ENCODE peak calls at places on chromosomes 4 and X, in six cellular contexts. E, Q, L, X, K and W are unnamed samples.

GRCh38 chr4:25769251-25769650 is 93.5 kb downstream of the SEL1L3 start:
- DNase-seq in X (no peak), Q (no peak), L (no peak), E (peak), K (peak), W (no peak)

GRCh38 chr4:57442834-57443291 is 332.7 kb upstream of the IGFBP7 start:
- DNase-seq in Q (peak), L (no peak), K (peak), X (no peak), E (peak), W (no peak)

GRCh38 chr4:2451821-2452785 is 16.8 kb upstream of the RNF4 start:
- DNase-seq in L (no peak), X (no peak), E (no peak), Q (no peak), K (no peak), W (peak)

GRCh38 chrX:9324676-9325075 is 140.2 kb upstream of the TBL1X start:
- DNase-seq in X (no peak), Q (no peak), E (no peak), L (no peak), K (no peak), W (no peak)

GRCh38 chrX:121571333-121571732 is 523.9 kb downstream of the GLUD2 start:
- DNase-seq in X (no peak), K (peak), Q (no peak), L (no peak), E (no peak), W (no peak)

GRCh38 chr4:4791299-4791798 is 68.1 kb upstream of the MSX1 start:
- DNase-seq in X (no peak), Q (no peak), E (no peak), L (no peak), K (no peak), W (no peak)

GRCh38 chrX:121308276-121308805 is 260.9 kb downstream of the GLUD2 start:
- DNase-seq in L (no peak), E (peak), X (peak), K (peak), Q (peak), W (no peak)

GRCh38 chr4:2007804-2008670 is 737 bp downstream of the NELFA start:
- DNase-seq in L (no peak), E (no peak), Q (no peak), K (peak), X (no peak), W (no peak)

GRCh38 chrX:2640436-2641150 is 50.5 kb upstream of the CD99 start:
- DNase-seq in E (no peak), Q (no peak), K (no peak), X (no peak), L (no peak), W (no peak)

GRCh38 chrX:136646602-136647239 is 1.2 kb upstream of the CD40LG start:
- DNase-seq in E (no peak), Q (no peak), K (no peak), X (no peak), L (no peak), W (no peak)

GRCh38 chrX:140712413-140713173 is 3.0 kb downstream of the LINC00632 start:
- DNase-seq in E (peak), L (peak), Q (no peak), X (peak), K (peak), W (peak)

GRCh38 chr4:2462218-2462991 is 6.5 kb upstream of the RNF4 start:
- DNase-seq in X (peak), K (peak), E (peak), L (no peak), Q (peak), W (peak)

GRCh38 chr4:1721666-1722550 is 587 bp downstream of the TACC3 start:
- DNase-seq in E (no peak), X (no peak), L (no peak), Q (no peak), K (no peak), W (no peak)

GRCh38 chr4:40253906-40254305 is 57.1 kb downstream of the RHOH start:
- DNase-seq in Q (no peak), E (no peak), K (no peak), X (no peak), L (no peak), W (no peak)

GRCh38 chr4:185210102-185210981 is 944 bp downstream of the SNX25 start:
- DNase-seq in X (peak), E (peak), Q (peak), L (no peak), K (peak), W (no peak)

GRCh38 chr4:109877400-109877799 is 29.5 kb downstream of the LRIT3 start:
- DNase-seq in X (peak), Q (no peak), K (no peak), L (no peak), E (no peak), W (no peak)

GRCh38 chrX:73944582-73944947 is 359.4 kb upstream of the ZCCHC13 start:
- DNase-seq in K (peak), Q (no peak), X (no peak), E (no peak), L (no peak), W (no peak)

GRCh38 chrX:23631136-23631535 is 36.2 kb upstream of the PRDX4 start:
- DNase-seq in L (no peak), K (no peak), X (no peak), E (no peak), Q (no peak), W (no peak)

GRCh38 chrX:16786139-16786790 is at the start of gene TXLNG:
- DNase-seq in X (peak), K (peak), Q (peak), L (peak), E (peak), W (peak)

GRCh38 chrX:46319750-46320149 is 225.5 kb downstream of the ZNF674 start:
- DNase-seq in L (no peak), K (no peak), X (no peak), Q (no peak), E (no peak), W (no peak)

GRCh38 chrX:41827886-41828285 is 95.5 kb downstream of the CASK start:
- DNase-seq in E (no peak), L (no peak), Q (no peak), K (peak), X (no peak), W (no peak)

GRCh38 chr4:138310498-138310897 is 68.3 kb upstream of the SLC7A11 start:
- DNase-seq in K (no peak), X (no peak), L (no peak), E (no peak), Q (peak), W (no peak)

GRCh38 chr4:56786955-56787354 is 34.5 kb downstream of the SPINK2 start:
- DNase-seq in L (no peak), K (no peak), E (peak), Q (peak), X (no peak), W (no peak)

GRCh38 chrX:129959493-129959832 is 23.0 kb upstream of the BCORL1 start:
- DNase-seq in K (peak), E (no peak), L (no peak), Q (peak), X (no peak), W (no peak)

GRCh38 chrX:152817082-152817744 is 13.3 kb downstream of the CETN2 start:
- DNase-seq in Q (peak), X (no peak), K (peak), L (no peak), E (peak), W (no peak)

GRCh38 chr4:144967161-144967560 is 130.8 kb downstream of the ANAPC10 start:
- DNase-seq in X (peak), K (no peak), Q (peak), L (no peak), E (no peak), W (no peak)

GRCh38 chr4:36651253-36651652 is 369.8 kb downstream of the DTHD1 start:
- DNase-seq in X (peak), E (no peak), K (no peak), L (no peak), Q (peak), W (no peak)

GRCh38 chr4:149173241-149174013 is 642.2 kb downstream of the IQCM start:
- DNase-seq in L (no peak), K (no peak), E (peak), X (no peak), Q (no peak), W (no peak)

GRCh38 chrX:47446971-47447370 is 36.1 kb downstream of the ZNF41 start:
- DNase-seq in Q (no peak), X (no peak), K (no peak), L (no peak), E (no peak), W (no peak)

GRCh38 chr4:138706206-138706605 is 309.4 kb upstream of the NOCT start:
- DNase-seq in L (no peak), E (no peak), X (no peak), Q (no peak), K (no peak), W (no peak)

GRCh38 chr4:74173321-74173720 is 15.4 kb downstream of the MTHFD2L start:
- DNase-seq in K (no peak), X (no peak), L (no peak), Q (no peak), E (no peak), W (no peak)

GRCh38 chr4:54226399-54227260 is 2.5 kb upstream of the PDGFRA start:
- DNase-seq in E (peak), Q (no peak), X (no peak), K (peak), L (no peak), W (no peak)

GRCh38 chr4:148735432-148736155 is 293.4 kb upstream of the NR3C2 start:
- DNase-seq in L (no peak), X (no peak), K (no peak), E (no peak), Q (peak), W (no peak)

DNA sequence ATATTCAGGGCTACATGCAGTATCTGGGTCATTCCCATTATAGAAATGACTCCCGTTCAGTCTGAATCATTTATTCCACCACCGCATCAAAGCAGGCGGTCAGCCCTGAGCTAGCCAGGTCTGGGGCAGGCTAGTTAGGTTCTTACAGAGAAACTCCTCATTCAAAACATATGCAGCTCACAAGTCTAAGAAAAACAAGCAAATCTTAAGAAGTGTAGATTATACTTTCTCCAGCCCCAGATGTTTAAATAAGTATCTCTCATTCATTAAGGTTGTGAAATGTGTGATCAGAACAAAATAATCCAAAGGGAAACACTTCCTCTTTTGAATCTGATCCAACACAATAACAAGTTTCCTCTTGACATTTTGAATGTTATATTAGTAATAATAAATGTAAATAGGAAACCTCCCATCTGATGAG is 441.9 kb downstream of the INPP4B start:
- DNase-seq in E (peak), L (no peak), Q (peak), X (no peak), K (no peak), W (peak)
- H3K4me3 ChIP-seq in E (peak), L (peak), Q (peak), X (peak), K (no peak), W (peak)

GRCh38 chr4:30727409-30727808 is 7.2 kb downstream of the PCDH7 start:
- DNase-seq in L (no peak), X (no peak), Q (no peak), K (no peak), E (no peak), W (no peak)

GRCh38 chr4:30728291-30728690 is 8.1 kb downstream of the PCDH7 start:
- DNase-seq in K (no peak), Q (no peak), X (no peak), L (no peak), E (no peak), W (no peak)

GRCh38 chr4:30724217-30724616 is 4.0 kb downstream of the PCDH7 start:
- DNase-seq in L (no peak), X (no peak), Q (no peak), E (no peak), K (peak), W (no peak)

GRCh38 chr4:30725562-30725961 is 5.4 kb downstream of the PCDH7 start:
- DNase-seq in Q (no peak), K (no peak), X (no peak), L (no peak), E (no peak), W (no peak)

DNA sequence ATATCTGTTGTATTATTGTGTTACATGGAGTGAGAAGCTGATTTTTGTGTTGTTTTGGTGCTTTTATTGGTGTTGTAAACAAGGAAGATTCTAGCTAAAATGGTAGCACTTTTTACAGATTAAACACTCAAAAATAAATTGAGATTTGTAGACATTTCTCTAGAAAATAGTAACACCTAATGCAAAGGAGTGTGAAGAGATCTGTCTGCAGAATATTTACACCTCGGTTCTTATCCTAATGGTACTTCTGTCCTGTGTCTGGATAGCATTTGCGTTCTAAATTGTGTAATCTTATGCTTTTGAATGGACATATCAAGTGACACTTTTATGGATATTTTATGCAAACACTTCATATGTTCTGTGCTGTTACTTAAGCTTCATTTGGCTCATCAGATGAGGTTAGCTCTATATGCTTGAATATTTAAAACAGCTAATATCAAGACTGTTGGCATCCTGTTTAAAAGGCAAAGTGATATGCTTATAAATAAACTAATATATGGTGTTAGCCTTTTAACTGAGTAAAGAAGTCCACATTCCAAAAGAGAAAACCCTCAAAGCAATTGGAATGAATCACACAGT is 6.0 kb downstream of the PCDH7 start:
- DNase-seq in L (no peak), Q (no peak), X (no peak), E (no peak), K (no peak), W (no peak)
- H3K4me3 ChIP-seq in L (no peak), Q (peak), X (no peak), E (no peak), K (no peak), W (peak)

DNA sequence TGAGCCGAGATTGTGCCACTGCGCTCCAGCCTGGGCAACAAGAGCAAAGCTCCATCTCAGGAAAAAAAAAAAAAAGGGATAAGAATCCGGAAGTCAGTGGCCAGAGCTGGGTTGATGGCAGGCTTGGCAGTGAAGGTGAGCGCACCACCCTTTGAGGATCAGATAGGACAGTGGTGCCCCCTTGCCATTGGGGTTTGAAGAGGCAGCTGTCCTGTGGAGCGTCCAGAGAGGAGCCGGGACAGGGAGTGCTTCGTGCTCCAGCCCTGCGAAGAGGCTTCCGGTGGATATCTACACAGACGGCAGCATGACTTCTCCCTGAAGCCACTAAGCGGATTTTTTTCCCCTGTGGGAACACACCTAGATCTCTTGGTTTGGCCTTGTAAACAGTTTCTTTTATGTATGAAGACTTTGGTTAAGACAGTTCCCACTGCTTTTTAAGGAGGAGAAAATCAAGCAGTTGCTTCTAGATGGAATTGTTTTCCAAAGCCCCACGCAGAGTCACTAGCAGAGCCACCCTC is 6.5 kb downstream of the TBC1D14 start:
- DNase-seq in L (no peak), K (no peak), Q (no peak), X (no peak), E (no peak), W (no peak)
- H3K4me3 ChIP-seq in L (no peak), K (no peak), Q (no peak), X (no peak), E (no peak), W (no peak)

DNA sequence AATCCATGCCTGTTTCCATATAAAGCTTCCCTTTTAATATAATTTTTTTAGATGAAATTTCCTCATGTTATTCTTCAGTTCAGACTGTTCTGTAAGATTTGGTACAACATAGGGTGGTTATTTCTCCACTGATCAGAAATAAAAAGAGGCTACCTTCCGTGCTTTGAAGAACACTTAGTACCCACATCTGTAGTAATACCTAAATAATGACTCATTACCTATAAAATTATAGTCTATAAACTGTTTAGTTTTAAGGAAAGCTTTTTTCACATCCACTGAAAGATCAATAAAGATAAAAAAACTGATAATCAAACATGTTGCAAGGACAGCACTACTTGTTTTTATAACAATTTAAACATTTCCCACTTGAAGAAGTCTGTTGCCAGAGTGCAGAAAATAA is 23.9 kb downstream of the TRPC3 start:
- DNase-seq in L (no peak), Q (no peak), X (no peak), E (no peak), K (no peak), W (no peak)
- H3K4me3 ChIP-seq in L (no peak), Q (no peak), X (no peak), E (no peak), K (no peak), W (no peak)

DNA sequence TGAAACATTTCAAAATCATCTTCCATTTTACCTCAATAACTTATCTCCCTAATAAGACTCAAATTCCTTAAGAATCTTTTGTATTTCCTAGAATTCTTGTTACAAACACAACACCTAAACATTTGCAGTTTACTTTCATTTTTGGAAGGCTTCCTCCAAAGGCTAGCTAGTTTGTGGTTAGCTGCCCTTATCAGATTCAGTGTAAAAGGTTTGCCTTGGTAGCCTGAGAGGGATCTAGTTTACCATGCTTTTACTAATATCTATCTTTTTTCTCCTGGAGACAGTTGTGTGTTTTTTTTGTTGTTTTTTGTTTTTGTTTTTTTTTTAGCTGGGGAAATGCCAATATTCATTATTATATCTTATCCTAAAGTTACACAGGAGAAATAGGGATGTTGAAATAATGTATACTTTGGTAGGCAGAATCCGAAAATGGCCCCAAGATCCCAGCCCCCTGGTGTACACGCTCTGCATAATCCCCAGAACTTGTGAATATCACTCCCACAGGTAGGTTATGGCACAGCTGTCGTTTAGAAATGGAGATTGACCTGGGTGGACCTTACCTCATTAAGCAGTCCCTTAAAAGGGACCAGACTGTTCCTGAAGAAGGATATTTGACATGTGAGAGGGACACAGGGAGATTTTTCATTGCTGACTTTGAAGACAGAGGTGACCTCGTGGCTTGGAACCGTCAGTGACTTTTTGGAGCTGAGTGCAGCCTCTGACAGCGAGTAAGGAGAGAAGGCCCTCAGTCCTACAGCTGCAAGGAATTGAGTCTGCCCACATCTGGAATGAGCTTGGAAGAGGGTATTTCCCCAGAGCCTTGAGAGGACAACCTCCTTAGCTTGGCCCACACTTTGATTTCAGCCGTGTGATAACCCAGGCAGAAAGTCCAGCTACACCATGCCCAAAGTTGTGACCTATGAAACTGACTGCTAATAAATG is 33.4 kb downstream of the SEPTIN11 start:
- DNase-seq in Q (no peak), X (no peak), L (no peak), K (no peak), E (no peak), W (no peak)
- H3K4me3 ChIP-seq in Q (no peak), X (no peak), L (no peak), K (no peak), E (no peak), W (no peak)

DNA sequence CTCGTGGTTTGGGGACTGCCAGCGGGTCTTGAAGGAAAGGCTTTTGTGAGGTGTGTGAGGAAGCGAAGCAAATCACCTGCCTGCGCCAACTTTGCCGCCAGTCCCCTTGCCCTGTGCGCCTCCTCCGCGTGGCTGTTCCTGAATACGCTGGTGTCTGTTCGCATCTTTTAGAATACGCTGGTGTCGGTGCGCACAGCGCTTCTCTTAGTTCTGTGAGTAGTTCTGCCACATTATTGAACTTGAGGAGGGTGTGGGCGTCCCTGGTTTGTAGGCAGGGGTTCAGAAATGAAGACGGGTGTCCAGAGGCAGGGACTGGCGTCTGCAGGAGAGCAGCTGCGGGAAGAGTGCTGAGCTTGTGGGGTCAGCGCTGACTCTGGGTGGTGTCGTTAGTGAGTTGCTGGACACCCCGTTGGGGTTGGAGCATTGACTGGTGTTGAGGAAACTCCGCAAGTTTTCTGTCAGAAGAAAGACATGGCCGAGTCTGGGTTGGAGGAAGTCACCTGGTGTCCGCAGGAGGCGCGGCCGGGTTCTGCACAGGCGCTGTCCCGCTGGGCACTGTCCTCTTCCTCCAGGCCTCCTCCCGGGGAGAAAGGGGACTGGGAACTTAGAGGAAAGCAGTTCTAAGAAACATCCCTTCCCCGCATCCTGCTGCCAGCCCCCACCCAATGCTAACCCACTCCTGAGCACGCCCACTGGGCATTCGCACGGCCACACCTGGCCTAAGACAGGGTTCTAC is 952 bp downstream of the ZNF718 start:
- DNase-seq in E (peak), K (peak), Q (peak), X (peak), L (no peak), W (peak)
- H3K4me3 ChIP-seq in E (peak), K (peak), Q (peak), X (peak), L (peak), W (peak)

GRCh38 chrX:1521459-1521956 is 15.5 kb downstream of the P2RY8 start:
- DNase-seq in Q (no peak), E (no peak), K (peak), X (peak), L (no peak), W (no peak)
- H3K4me3 ChIP-seq in Q (no peak), E (no peak), K (no peak), X (peak), L (no peak), W (no peak)

GRCh38 chr4:121690001-121690400 is 6.8 kb downstream of the ANXA5 start:
- DNase-seq in K (no peak), X (no peak), E (peak), Q (peak), L (no peak), W (no peak)
- H3K4me3 ChIP-seq in K (no peak), X (no peak), E (peak), Q (peak), L (no peak), W (peak)